ENCODE peak calls at places on chromosomes 4 and X, in seven cellular contexts. One of them, this sample, is unnamed.

GRCh38 chrX:42920752-42921151 is 142.8 kb upstream of the PPP1R2C start:
- DNase-seq in AG04449: no peak
- DNase-seq in heart right ventricle: no peak
- DNase-seq in AG09309: no peak
- DNase-seq in NB4: no peak
- DNase-seq in suprapubic skin: no peak
- DNase-seq in GM12878: no peak
- DNase-seq in this sample: no peak

GRCh38 chr4:108762559-108763225 is at the start of gene ETNPPL:
- DNase-seq in AG04449: no peak
- DNase-seq in heart right ventricle: peak
- DNase-seq in AG09309: no peak
- DNase-seq in NB4: no peak
- DNase-seq in suprapubic skin: no peak
- DNase-seq in GM12878: no peak
- DNase-seq in this sample: no peak

GRCh38 chrX:139639253-139639652 is 68.7 kb downstream of the MCF2 start:
- DNase-seq in AG04449: no peak
- DNase-seq in heart right ventricle: no peak
- DNase-seq in AG09309: no peak
- DNase-seq in NB4: no peak
- DNase-seq in suprapubic skin: no peak
- DNase-seq in GM12878: no peak
- DNase-seq in this sample: peak

GRCh38 chr4:1300466-1301455 is 11.1 kb downstream of the MAEA start:
- DNase-seq in AG04449: no peak
- DNase-seq in heart right ventricle: peak
- DNase-seq in AG09309: peak
- DNase-seq in NB4: peak
- DNase-seq in suprapubic skin: no peak
- DNase-seq in GM12878: no peak
- DNase-seq in this sample: no peak

GRCh38 chr4:34723606-34724005 is 1520.7 kb downstream of the ARAP2 start:
- DNase-seq in AG04449: no peak
- DNase-seq in heart right ventricle: no peak
- DNase-seq in AG09309: no peak
- DNase-seq in NB4: no peak
- DNase-seq in suprapubic skin: no peak
- DNase-seq in GM12878: no peak
- DNase-seq in this sample: no peak

GRCh38 chr4:166066936-166067335 is 193.9 kb downstream of the TLL1 start:
- DNase-seq in AG04449: no peak
- DNase-seq in heart right ventricle: no peak
- DNase-seq in AG09309: no peak
- DNase-seq in NB4: no peak
- DNase-seq in suprapubic skin: no peak
- DNase-seq in GM12878: no peak
- DNase-seq in this sample: no peak

GRCh38 chr4:108950158-108950915 is 187.5 kb upstream of the ETNPPL start:
- DNase-seq in AG04449: no peak
- DNase-seq in heart right ventricle: no peak
- DNase-seq in AG09309: no peak
- DNase-seq in NB4: no peak
- DNase-seq in suprapubic skin: no peak
- DNase-seq in GM12878: no peak
- DNase-seq in this sample: no peak

GRCh38 chrX:18377802-18378201 is 23.3 kb upstream of the SCML2 start:
- DNase-seq in AG04449: no peak
- DNase-seq in heart right ventricle: no peak
- DNase-seq in AG09309: no peak
- DNase-seq in NB4: peak
- DNase-seq in suprapubic skin: no peak
- DNase-seq in GM12878: no peak
- DNase-seq in this sample: peak

GRCh38 chrX:128106630-128107029 is 54.4 kb upstream of the ACTRT1 start:
- DNase-seq in AG04449: no peak
- DNase-seq in heart right ventricle: no peak
- DNase-seq in AG09309: no peak
- DNase-seq in NB4: peak
- DNase-seq in suprapubic skin: no peak
- DNase-seq in GM12878: no peak
- DNase-seq in this sample: no peak

GRCh38 chr4:38803833-38804653 is 548 bp downstream of the TLR1 start:
- DNase-seq in AG04449: no peak
- DNase-seq in heart right ventricle: no peak
- DNase-seq in AG09309: no peak
- DNase-seq in NB4: peak
- DNase-seq in suprapubic skin: no peak
- DNase-seq in GM12878: peak
- DNase-seq in this sample: peak

GRCh38 chr4:84573335-84573734 is 9.6 kb upstream of the CDS1 start:
- DNase-seq in AG04449: no peak
- DNase-seq in heart right ventricle: no peak
- DNase-seq in AG09309: no peak
- DNase-seq in NB4: no peak
- DNase-seq in suprapubic skin: no peak
- DNase-seq in GM12878: no peak
- DNase-seq in this sample: no peak

GRCh38 chr4:39029752-39030694 is 2.2 kb downstream of the TMEM156 start:
- DNase-seq in AG04449: no peak
- DNase-seq in heart right ventricle: no peak
- DNase-seq in AG09309: no peak
- DNase-seq in NB4: peak
- DNase-seq in suprapubic skin: no peak
- DNase-seq in GM12878: peak
- DNase-seq in this sample: peak

GRCh38 chr4:4521767-4522166 is 20.1 kb downstream of the STX18 start:
- DNase-seq in AG04449: no peak
- DNase-seq in heart right ventricle: no peak
- DNase-seq in AG09309: no peak
- DNase-seq in NB4: no peak
- DNase-seq in suprapubic skin: no peak
- DNase-seq in GM12878: no peak
- DNase-seq in this sample: no peak

GRCh38 chrX:36436286-36436860 is 516.8 kb downstream of the CFAP47 start:
- DNase-seq in AG04449: no peak
- DNase-seq in heart right ventricle: no peak
- DNase-seq in AG09309: no peak
- DNase-seq in NB4: no peak
- DNase-seq in suprapubic skin: no peak
- DNase-seq in GM12878: no peak
- DNase-seq in this sample: no peak

GRCh38 chr4:15444276-15444675 is 16.4 kb downstream of the C1QTNF7 start:
- DNase-seq in AG04449: no peak
- DNase-seq in heart right ventricle: no peak
- DNase-seq in AG09309: no peak
- DNase-seq in NB4: no peak
- DNase-seq in suprapubic skin: no peak
- DNase-seq in GM12878: no peak
- DNase-seq in this sample: no peak

GRCh38 chrX:4484266-4484665 is 770.8 kb upstream of the PRKX start:
- DNase-seq in AG04449: no peak
- DNase-seq in heart right ventricle: no peak
- DNase-seq in AG09309: no peak
- DNase-seq in NB4: no peak
- DNase-seq in suprapubic skin: no peak
- DNase-seq in GM12878: no peak
- DNase-seq in this sample: no peak

GRCh38 chr4:57147335-57148060 is 37.3 kb upstream of the IGFBP7 start:
- DNase-seq in AG04449: peak
- DNase-seq in heart right ventricle: no peak
- DNase-seq in AG09309: peak
- DNase-seq in NB4: no peak
- DNase-seq in suprapubic skin: no peak
- DNase-seq in GM12878: no peak
- DNase-seq in this sample: no peak

GRCh38 chr4:169066934-169067333 is 56.9 kb upstream of the CBR4 start:
- DNase-seq in AG04449: no peak
- DNase-seq in heart right ventricle: no peak
- DNase-seq in AG09309: no peak
- DNase-seq in NB4: no peak
- DNase-seq in suprapubic skin: no peak
- DNase-seq in GM12878: no peak
- DNase-seq in this sample: no peak

GRCh38 chr4:129246850-129247542 is 151.0 kb downstream of the C4orf33 start:
- DNase-seq in AG04449: no peak
- DNase-seq in heart right ventricle: no peak
- DNase-seq in AG09309: no peak
- DNase-seq in NB4: no peak
- DNase-seq in suprapubic skin: no peak
- DNase-seq in GM12878: no peak
- DNase-seq in this sample: no peak

GRCh38 chr4:113094802-113095201 is 45.3 kb downstream of the ANK2 start:
- DNase-seq in AG04449: peak
- DNase-seq in heart right ventricle: no peak
- DNase-seq in AG09309: no peak
- DNase-seq in NB4: peak
- DNase-seq in suprapubic skin: no peak
- DNase-seq in GM12878: no peak
- DNase-seq in this sample: peak

GRCh38 chr4:27429260-27429970 is 568.8 kb downstream of the STIM2 start:
- DNase-seq in AG04449: no peak
- DNase-seq in heart right ventricle: peak
- DNase-seq in AG09309: no peak
- DNase-seq in NB4: no peak
- DNase-seq in suprapubic skin: no peak
- DNase-seq in GM12878: no peak
- DNase-seq in this sample: no peak

GRCh38 chrX:10121787-10122186 is 35.0 kb upstream of the CLCN4 start:
- DNase-seq in AG04449: no peak
- DNase-seq in heart right ventricle: no peak
- DNase-seq in AG09309: no peak
- DNase-seq in NB4: peak
- DNase-seq in suprapubic skin: no peak
- DNase-seq in GM12878: no peak
- DNase-seq in this sample: peak

GRCh38 chr4:1365271-1366178 is 18.5 kb downstream of the UVSSA start:
- DNase-seq in AG04449: no peak
- DNase-seq in heart right ventricle: no peak
- DNase-seq in AG09309: no peak
- DNase-seq in NB4: peak
- DNase-seq in suprapubic skin: peak
- DNase-seq in GM12878: no peak
- DNase-seq in this sample: no peak

GRCh38 chr4:151688003-151688784 is 72.6 kb downstream of the GATB start:
- DNase-seq in AG04449: no peak
- DNase-seq in heart right ventricle: no peak
- DNase-seq in AG09309: no peak
- DNase-seq in NB4: no peak
- DNase-seq in suprapubic skin: no peak
- DNase-seq in GM12878: no peak
- DNase-seq in this sample: no peak

GRCh38 chr4:81152839-81153713 is 61.9 kb downstream of the PRKG2 start:
- DNase-seq in AG04449: no peak
- DNase-seq in heart right ventricle: no peak
- DNase-seq in AG09309: no peak
- DNase-seq in NB4: no peak
- DNase-seq in suprapubic skin: no peak
- DNase-seq in GM12878: no peak
- DNase-seq in this sample: no peak

GRCh38 chr4:4864940-4865704 is 5.7 kb downstream of the MSX1 start:
- DNase-seq in AG04449: no peak
- DNase-seq in heart right ventricle: no peak
- DNase-seq in AG09309: no peak
- DNase-seq in NB4: no peak
- DNase-seq in suprapubic skin: no peak
- DNase-seq in GM12878: no peak
- DNase-seq in this sample: no peak

GRCh38 chr4:85084371-85085170 is 118.1 kb upstream of the WDFY3 start:
- DNase-seq in AG04449: peak
- DNase-seq in heart right ventricle: peak
- DNase-seq in AG09309: peak
- DNase-seq in NB4: peak
- DNase-seq in suprapubic skin: no peak
- DNase-seq in GM12878: no peak
- DNase-seq in this sample: peak

GRCh38 chrX:95823796-95824195 is 860.8 kb upstream of the DIAPH2 start:
- DNase-seq in AG04449: no peak
- DNase-seq in heart right ventricle: no peak
- DNase-seq in AG09309: no peak
- DNase-seq in NB4: no peak
- DNase-seq in suprapubic skin: no peak
- DNase-seq in GM12878: no peak
- DNase-seq in this sample: no peak
- TF ChIP-seq CTCF in AG04449: no peak
- TF ChIP-seq CTCF in heart right ventricle: no peak
- TF ChIP-seq CTCF in AG09309: no peak
- TF ChIP-seq CTCF in NB4: no peak
- TF ChIP-seq CTCF in suprapubic skin: no peak
- TF ChIP-seq CTCF in GM12878: no peak
- TF ChIP-seq CTCF in this sample: no peak

GRCh38 chr4:188484256-188484655 is 345.0 kb downstream of the TRIML1 start:
- DNase-seq in AG04449: no peak
- DNase-seq in heart right ventricle: no peak
- DNase-seq in AG09309: no peak
- DNase-seq in NB4: no peak
- DNase-seq in suprapubic skin: no peak
- DNase-seq in GM12878: no peak
- DNase-seq in this sample: no peak
- H3K4me3 ChIP-seq in AG04449: no peak
- H3K4me3 ChIP-seq in heart right ventricle: no peak
- H3K4me3 ChIP-seq in AG09309: no peak
- H3K4me3 ChIP-seq in NB4: no peak
- H3K4me3 ChIP-seq in suprapubic skin: no peak
- H3K4me3 ChIP-seq in GM12878: no peak
- H3K4me3 ChIP-seq in this sample: no peak

GRCh38 chr4:41715155-41715554 is 33.4 kb downstream of the PHOX2B start:
- DNase-seq in AG04449: no peak
- DNase-seq in heart right ventricle: no peak
- DNase-seq in AG09309: no peak
- DNase-seq in NB4: no peak
- DNase-seq in suprapubic skin: no peak
- DNase-seq in GM12878: no peak
- DNase-seq in this sample: no peak
- TF ChIP-seq CTCF in AG04449: no peak
- TF ChIP-seq CTCF in heart right ventricle: no peak
- TF ChIP-seq CTCF in AG09309: no peak
- TF ChIP-seq CTCF in NB4: no peak
- TF ChIP-seq CTCF in suprapubic skin: no peak
- TF ChIP-seq CTCF in GM12878: no peak
- TF ChIP-seq CTCF in this sample: no peak

DNA sequence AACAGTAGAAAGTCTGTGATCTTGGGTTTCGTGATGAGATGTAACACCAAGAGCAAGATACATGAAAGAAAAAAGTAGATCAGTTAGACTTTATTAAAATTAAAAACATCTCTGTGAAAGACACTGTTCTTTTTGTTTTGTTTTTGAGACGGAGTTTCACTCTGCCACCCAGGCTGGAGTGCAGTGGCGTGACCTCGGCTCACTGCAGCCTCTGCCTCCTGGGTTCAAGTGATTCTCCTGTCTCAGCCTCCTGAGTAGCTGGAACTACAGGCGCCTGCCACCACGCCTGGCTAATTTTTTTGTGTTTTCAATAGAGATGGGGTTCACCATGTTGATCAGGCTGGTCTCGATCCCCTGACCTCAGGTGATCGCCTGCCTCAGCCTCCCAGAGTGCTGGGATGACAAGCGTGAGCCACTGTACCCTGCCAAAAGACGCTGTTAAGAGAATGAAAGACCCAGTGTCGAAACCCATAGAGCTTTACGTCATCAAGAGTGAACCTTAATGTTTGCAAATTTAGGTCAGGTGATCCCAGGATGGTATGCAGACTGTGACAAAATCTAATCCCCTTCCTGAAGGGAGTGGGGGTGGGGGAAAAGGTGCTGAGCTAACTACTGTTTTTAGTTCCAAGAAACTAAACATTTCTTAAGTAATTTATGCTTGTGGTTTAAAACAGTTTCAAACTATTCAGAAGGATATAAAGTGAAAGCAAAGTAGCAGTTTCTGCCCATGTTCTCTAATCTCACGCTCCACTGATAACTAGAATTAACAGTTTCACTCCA is 8.0 kb downstream of the OFD1 start:
- DNase-seq in AG04449: no peak
- DNase-seq in heart right ventricle: no peak
- DNase-seq in AG09309: no peak
- DNase-seq in NB4: peak
- DNase-seq in suprapubic skin: no peak
- DNase-seq in GM12878: peak
- DNase-seq in this sample: peak
- H3K4me3 ChIP-seq in AG04449: no peak
- H3K4me3 ChIP-seq in heart right ventricle: no peak
- H3K4me3 ChIP-seq in AG09309: no peak
- H3K4me3 ChIP-seq in NB4: no peak
- H3K4me3 ChIP-seq in suprapubic skin: no peak
- H3K4me3 ChIP-seq in GM12878: peak
- H3K4me3 ChIP-seq in this sample: peak

This sample was measured in GM12865.